ENCODE peak calls at places on chromosomes 3 and 15, in six cellular contexts. H is stomach; O is CD4-positive, CD25-positive, alpha-beta regulatory T cell; T is Peyer's patch; L is neuronal stem cell; U is cardiac muscle cell. X is an unnamed sample.

GRCh38 chr3:168272343-168272984 is 176.7 kb upstream of the GOLIM4 start:
- DNase-seq in H (no peak), O (no peak), T (no peak), L (peak; percentile 12), U (no peak), X (no peak)

GRCh38 chr3:61847784-61848462 is 286.6 kb downstream of the PTPRG start:
- DNase-seq in H (peak; percentile 27), O (no peak), T (no peak), L (no peak), U (peak; percentile 78), X (no peak)

GRCh38 chr3:86794336-86795065 is 196.4 kb downstream of the VGLL3 start:
- DNase-seq in H (no peak), O (no peak), T (no peak), L (no peak), U (no peak), X (no peak)

GRCh38 chr3:23580337-23580736 is 225.4 kb upstream of the UBE2E1 start:
- DNase-seq in H (no peak), O (no peak), T (no peak), L (no peak), U (no peak), X (no peak)

GRCh38 chr3:108894981-108895380 is 58.7 kb downstream of the GUCA1C start:
- DNase-seq in H (no peak), O (no peak), T (no peak), L (no peak), U (no peak), X (no peak)

GRCh38 chr3:175146258-175146657 is 287.1 kb downstream of the NAALADL2 start:
- DNase-seq in H (no peak), O (no peak), T (no peak), L (no peak), U (no peak), X (no peak)

GRCh38 chr15:36053746-36054145 is 507.8 kb upstream of the DPH6 start:
- DNase-seq in H (no peak), O (no peak), T (no peak), L (no peak), U (no peak), X (no peak)

GRCh38 chr3:133563186-133563591 is 10.3 kb upstream of the CDV3 start:
- DNase-seq in H (no peak), O (no peak), T (no peak), L (no peak), U (no peak), X (no peak)

GRCh38 chr3:133437391-133438093 is 37.7 kb downstream of the BFSP2 start:
- DNase-seq in H (no peak), O (no peak), T (no peak), L (no peak), U (no peak), X (no peak)

GRCh38 chr3:46537789-46538188 is 28.3 kb downstream of the LRRC2 start:
- DNase-seq in H (no peak), O (no peak), T (no peak), L (no peak), U (no peak), X (no peak)
- H3K36me3 ChIP-seq in H (no peaks in the 10 kb centered on the region), O (no peaks in the 10 kb centered on the region), T (no peaks in the 10 kb centered on the region), L (no peaks in the 10 kb centered on the region), U (no peaks in the 10 kb centered on the region), X (no peaks in the 10 kb centered on the region)

GRCh38 chr3:11588338-11588737 is 55.4 kb downstream of the VGLL4 start:
- DNase-seq in H (no peak), O (no peak), T (no peak), L (no peak), U (no peak), X (no peak)
- H3K4me1 ChIP-seq in H (peaks cover 58% of the 10 kb centered on the region), O (no peaks in the 10 kb centered on the region), T (no peaks in the 10 kb centered on the region), L (peaks cover 48% of the 10 kb centered on the region), U (peaks cover 58% of the 10 kb centered on the region), X (peaks cover 6% of the 10 kb centered on the region)

GRCh38 chr3:48301814-48302194 is 31.7 kb downstream of the SPINK8 start:
- DNase-seq in H (peak; percentile 26), O (no peak), T (no peak), L (peak; percentile 8), U (no peak), X (no peak)

GRCh38 chr3:48301020-48301813 is 32.2 kb downstream of the SPINK8 start:
- DNase-seq in H (peak; percentile 92), O (peak; percentile 77), T (peak; percentile 89), L (peak; percentile 85), U (peak; percentile 95), X (peak; percentile 87)

GRCh38 chr3:48296699-48297098 is 36.8 kb downstream of the SPINK8 start:
- DNase-seq in H (no peak), O (no peak), T (no peak), L (no peak), U (no peak), X (no peak)

GRCh38 chr3:48297111-48297810 is 36.2 kb downstream of the SPINK8 start:
- DNase-seq in H (no peak), O (no peak), T (no peak), L (no peak), U (no peak), X (no peak)

DNA sequence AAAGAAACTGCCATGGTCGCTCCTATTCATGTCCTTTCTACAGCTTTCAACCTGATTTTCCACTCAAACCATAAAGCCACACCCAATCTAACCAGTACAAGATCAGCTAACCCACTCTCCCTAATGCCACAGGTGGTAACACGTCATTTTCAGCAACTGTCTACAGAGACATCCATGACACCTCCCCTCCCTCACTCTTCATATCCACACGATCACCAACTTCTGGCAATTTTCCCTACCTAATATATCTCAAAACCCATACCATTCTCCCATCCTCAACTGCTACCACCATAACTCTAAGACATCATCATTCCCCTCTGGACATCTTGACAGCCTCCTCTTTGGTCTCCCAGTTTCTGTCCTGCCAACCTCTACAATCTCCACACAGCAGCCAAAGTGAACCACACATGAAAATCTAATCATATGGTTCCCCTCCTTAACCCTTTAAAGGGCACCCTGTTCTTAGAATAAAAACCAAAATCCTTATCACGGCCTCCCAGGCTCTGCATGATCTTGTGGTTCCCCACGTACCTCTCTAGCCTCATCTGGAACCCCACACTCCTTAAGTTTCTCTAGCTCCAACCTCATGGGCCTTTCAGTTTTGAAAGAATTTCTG is 33.6 kb downstream of the SPINK8 start:
- DNase-seq in H (no peak), O (no peak), T (no peak), L (no peak), U (no peak), X (no peak)
- H3K4me3 ChIP-seq in H (peak overlapping the region; percentile 86), O (peak overlapping the region; percentile 60), T (peak overlapping the region; percentile 78), L (peak overlapping the region; percentile 66), U (no peak overlapping the region), X (peak overlapping the region; percentile 6)

GRCh38 chr3:190307164-190307545 is 15.1 kb downstream of the CLDN1 start:
- DNase-seq in H (no peak), O (no peak), T (no peak), L (no peak), U (no peak), X (no peak)

GRCh38 chr3:190306513-190307163 is 15.6 kb downstream of the CLDN1 start:
- DNase-seq in H (no peak), O (no peak), T (no peak), L (no peak), U (no peak), X (peak; percentile 33)

GRCh38 chr3:190309414-190309813 is 12.8 kb downstream of the CLDN1 start:
- DNase-seq in H (no peak), O (no peak), T (no peak), L (no peak), U (no peak), X (no peak)

GRCh38 chr3:190306026-190306425 is 16.2 kb downstream of the CLDN1 start:
- DNase-seq in H (no peak), O (no peak), T (no peak), L (no peak), U (no peak), X (no peak)

DNA sequence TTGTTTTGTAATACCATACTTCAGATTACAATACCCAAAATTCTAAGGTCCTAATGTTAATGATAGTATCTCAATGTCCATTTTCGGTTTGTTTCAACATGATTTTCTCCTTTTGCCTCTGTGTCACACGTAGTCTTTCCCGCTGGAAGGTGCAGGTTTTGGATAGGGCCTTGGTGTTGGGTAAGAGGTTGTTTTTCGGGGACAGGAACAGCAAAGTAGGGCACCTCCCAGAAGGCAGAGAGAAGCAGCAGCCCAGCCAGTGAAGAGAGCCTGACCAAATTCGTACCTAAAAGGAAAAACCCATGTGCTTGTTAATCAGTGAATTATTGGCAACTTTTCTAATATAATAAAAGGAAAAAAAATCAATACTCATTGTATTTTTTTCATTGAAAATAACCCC is 14.1 kb downstream of the CLDN1 start:
- DNase-seq in H (no peak), O (no peak), T (no peak), L (no peak), U (no peak), X (no peak)
- H3K36me3 ChIP-seq in H (no peaks in the 10 kb centered on the region), O (no peaks in the 10 kb centered on the region), T (no peaks in the 10 kb centered on the region), L (no peaks in the 10 kb centered on the region), U (no peaks in the 10 kb centered on the region), X (no peaks in the 10 kb centered on the region)

GRCh38 chr3:14718539-14718938 is 43.6 kb downstream of the C3orf20 start:
- DNase-seq in H (no peak), O (no peak), T (no peak), L (no peak), U (no peak), X (no peak)

GRCh38 chr3:14719006-14719405 is 44.1 kb downstream of the C3orf20 start:
- DNase-seq in H (no peak), O (no peak), T (no peak), L (no peak), U (no peak), X (no peak)

GRCh38 chr3:14725015-14725431 is 50.1 kb downstream of the C3orf20 start:
- DNase-seq in H (no peak), O (no peak), T (no peak), L (no peak), U (no peak), X (no peak)

GRCh38 chr3:14717307-14717706 is 42.4 kb downstream of the C3orf20 start:
- DNase-seq in H (no peak), O (no peak), T (no peak), L (no peak), U (no peak), X (no peak)

GRCh38 chr3:14721126-14721864 is 46.4 kb downstream of the C3orf20 start:
- DNase-seq in H (no peak), O (no peak), T (no peak), L (no peak), U (no peak), X (no peak)
- H3K4me1 ChIP-seq in H (peaks cover 3% of the 10 kb centered on the region), O (no peaks in the 10 kb centered on the region), T (no peaks in the 10 kb centered on the region), L (peaks cover 9% of the 10 kb centered on the region), U (no peaks in the 10 kb centered on the region), X (no peaks in the 10 kb centered on the region)

DNA sequence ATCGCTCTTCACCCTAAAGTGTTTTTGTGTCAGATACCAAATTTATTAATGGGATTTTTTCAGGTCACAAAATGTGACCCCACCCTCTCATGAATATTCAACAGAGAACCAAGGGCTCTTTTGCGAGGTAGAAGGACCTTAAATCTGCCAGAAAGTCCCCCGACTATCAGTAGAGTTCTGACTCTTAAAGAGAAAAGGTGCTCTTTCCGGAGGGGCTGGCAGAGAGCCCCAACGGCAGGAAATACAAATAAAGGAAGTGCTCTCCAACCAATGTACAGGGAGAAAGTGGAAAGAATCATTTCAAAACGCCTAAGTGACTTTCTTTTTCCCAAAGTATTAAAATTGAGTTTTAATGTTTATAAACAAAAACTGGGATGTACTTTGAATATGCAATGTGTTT is 517.2 kb downstream of the FOXP1 start:
- DNase-seq in H (peak; percentile 73), O (peak; percentile 37), T (no peak), L (no peak), U (no peak), X (peak; percentile 62)
- H3K4me3 ChIP-seq in H (no peak overlapping the region), O (peak overlapping the region; percentile 94), T (no peak overlapping the region), L (peak overlapping the region; percentile 60), U (peak overlapping the region; percentile 61), X (peak overlapping the region; percentile 83)

GRCh38 chr3:11552289-11553264 is 91.1 kb downstream of the VGLL4 start:
- DNase-seq in H (no peak), O (no peak), T (no peak), L (no peak), U (no peak), X (no peak)
- H3K36me3 ChIP-seq in H (peaks cover 20% of the 10 kb centered on the region), O (peaks cover 11% of the 10 kb centered on the region), T (peaks cover 19% of the 10 kb centered on the region), L (peaks cover 58% of the 10 kb centered on the region), U (peaks cover 9% of the 10 kb centered on the region), X (peaks cover 9% of the 10 kb centered on the region)